ENCODE peak calls at places on chromosomes 3 and 15, in five cellular contexts. M, B, X, Z and F are unnamed samples.

GRCh38 chr3:30520695-30521094 is 85.7 kb upstream of the TGFBR2 start:
- DNase-seq in B (peak), M (no peak), X (no peak), Z (no peak), F (no peak)

GRCh38 chr3:66480666-66481065 is 20.2 kb downstream of the LRIG1 start:
- DNase-seq in M (peak), Z (no peak), X (no peak), B (peak), F (peak)

GRCh38 chr3:8702560-8702959 is 31.0 kb upstream of the CAV3 start:
- DNase-seq in M (no peak), Z (no peak), B (no peak), X (no peak), F (no peak)

GRCh38 chr3:156685752-156686151 is 11.4 kb downstream of the TIPARP start:
- DNase-seq in Z (no peak), M (no peak), X (no peak), B (no peak), F (no peak)

GRCh38 chr3:13072239-13073041 is 789 bp downstream of the IQSEC1 start:
- DNase-seq in Z (no peak), M (no peak), X (no peak), B (peak), F (no peak)

GRCh38 chr15:48582472-48583235 is 62.9 kb downstream of the FBN1 start:
- DNase-seq in Z (peak), X (peak), M (no peak), B (peak), F (peak)

GRCh38 chr3:3639078-3639477 is 160.2 kb upstream of the LRRN1 start:
- DNase-seq in M (no peak), X (no peak), B (no peak), Z (no peak), F (no peak)

GRCh38 chr3:39505866-39506738 is 38.6 kb downstream of the MOBP start:
- DNase-seq in X (no peak), M (no peak), B (no peak), Z (no peak), F (peak)

GRCh38 chr15:76196949-76197315 is 114.3 kb downstream of the ETFA start:
- DNase-seq in M (no peak), Z (no peak), X (no peak), B (no peak), F (no peak)

GRCh38 chr15:59570364-59570763 is 41.2 kb upstream of the GCNT3 start:
- DNase-seq in X (no peak), M (no peak), B (no peak), Z (no peak), F (no peak)

GRCh38 chr3:9893739-9894138 is 3.3 kb downstream of the JAGN1 start:
- DNase-seq in Z (no peak), B (no peak), M (no peak), X (no peak), F (no peak)

GRCh38 chr3:66738625-66739330 is 238.0 kb upstream of the LRIG1 start:
- DNase-seq in B (peak), X (peak), M (no peak), Z (peak), F (peak)

GRCh38 chr3:123741058-123741511 is 143.0 kb downstream of the MYLK start:
- DNase-seq in Z (no peak), X (no peak), M (no peak), B (peak), F (peak)

GRCh38 chr15:25241241-25241801 is 197.5 kb downstream of the UBE3A start:
- DNase-seq in X (no peak), M (no peak), B (no peak), Z (no peak), F (no peak)

GRCh38 chr3:151327571-151328198 is 1.7 kb downstream of the P2RY13 start:
- DNase-seq in B (peak), X (no peak), M (no peak), Z (no peak), F (peak)

GRCh38 chr15:63860161-63860954 is 26.6 kb upstream of the HERC1 start:
- DNase-seq in B (no peak), Z (no peak), X (no peak), M (peak), F (no peak)

GRCh38 chr3:30354513-30354912 is 251.9 kb upstream of the TGFBR2 start:
- DNase-seq in X (no peak), B (no peak), M (no peak), Z (no peak), F (no peak)

GRCh38 chr3:62755285-62755684 is 119.9 kb downstream of the CADPS start:
- DNase-seq in X (no peak), B (peak), Z (no peak), M (no peak), F (no peak)

GRCh38 chr15:27448234-27448633 is 477.3 kb downstream of the GABRG3 start:
- DNase-seq in M (no peak), X (no peak), B (no peak), Z (no peak), F (no peak)

GRCh38 chr3:76554717-76555116 is 485.2 kb upstream of the ROBO2 start:
- DNase-seq in Z (peak), B (peak), X (peak), M (no peak), F (peak)

GRCh38 chr3:186461141-186461540 is 83.0 kb downstream of the CRYGS start:
- DNase-seq in B (no peak), X (no peak), M (no peak), Z (peak), F (peak)

GRCh38 chr15:62782100-62782791 is 260.3 kb upstream of the TPM1 start:
- DNase-seq in Z (no peak), M (peak), B (peak), X (peak), F (peak)